ENCODE peak calls at places on chromosome 2, in seven cellular contexts. V is MV-4-11, I is bronchial epithelial cell, O is fibroblast of mammary gland, K is NCI-H1092 treated with DMSO at 0.1 percent for 48 hours, Z is breast epithelium, R is HS-5. X is an unnamed sample.

GRCh38 chr2:158191569-158191968 is 89.9 kb downstream of the UPP2 start:
- DNase-seq in I (no peak), O (no peak), V (no peak), Z (no peak), R (no peak), K (peak), X (no peak)

GRCh38 chr2:173347305-173348168 is 7.1 kb upstream of the CDCA7 start:
- DNase-seq in V (no peak), I (no peak), R (no peak), O (no peak), Z (no peak), K (peak), X (no peak)

GRCh38 chr2:127219716-127220090 is 396 bp downstream of the CYP27C1 start:
- DNase-seq in O (no peak), I (no peak), V (no peak), Z (no peak), R (no peak), K (no peak), X (no peak)

GRCh38 chr2:66507673-66508127 is 72.8 kb downstream of the MEIS1 start:
- DNase-seq in R (no peak), V (no peak), K (no peak), I (no peak), Z (no peak), O (no peak), X (no peak)

GRCh38 chr2:51813245-51813644 is 781.3 kb upstream of the NRXN1 start:
- DNase-seq in K (no peak), R (peak), I (peak), O (peak), Z (no peak), V (no peak), X (no peak)

GRCh38 chr2:11338580-11338979 is 5.9 kb downstream of the ROCK2 start:
- DNase-seq in V (no peak), O (no peak), Z (no peak), K (no peak), R (no peak), I (no peak), X (no peak)

GRCh38 chr2:70328921-70329561 is 27.2 kb upstream of the FAM136A start:
- DNase-seq in O (no peak), I (peak), K (peak), R (no peak), V (no peak), Z (peak), X (no peak)

GRCh38 chr2:15298769-15299168 is 262.4 kb downstream of the NBAS start:
- DNase-seq in I (peak), R (no peak), V (no peak), Z (no peak), K (no peak), O (peak), X (no peak)

GRCh38 chr2:201118957-201119848 is 3.2 kb downstream of the CFLAR start:
- DNase-seq in O (peak), K (no peak), I (no peak), R (no peak), V (peak), Z (no peak), X (no peak)

GRCh38 chr2:167331636-167332232 is 443.5 kb downstream of the XIRP2 start:
- DNase-seq in V (no peak), O (no peak), I (no peak), Z (no peak), R (no peak), K (no peak), X (no peak)

GRCh38 chr2:142974288-142975024 is 97.0 kb downstream of the KYNU start:
- DNase-seq in Z (no peak), O (peak), I (peak), K (no peak), R (no peak), V (no peak), X (no peak)

GRCh38 chr2:237488901-237489860 is 2.1 kb downstream of the MLPH start:
- DNase-seq in O (peak), R (no peak), I (peak), V (no peak), Z (peak), K (no peak), X (no peak)

GRCh38 chr2:223008162-223008561 is 43.8 kb upstream of the KCNE4 start:
- DNase-seq in V (no peak), R (no peak), Z (no peak), K (no peak), O (peak), I (no peak), X (no peak)

GRCh38 chr2:118763797-118764196 is 83.7 kb downstream of the EN1 start:
- DNase-seq in Z (no peak), I (peak), R (no peak), O (peak), V (peak), K (no peak), X (no peak)

GRCh38 chr2:136247204-136247990 is 129.4 kb upstream of the CXCR4 start:
- DNase-seq in O (peak), K (no peak), I (peak), V (peak), Z (no peak), R (no peak), X (no peak)

GRCh38 chr2:80078290-80079036 is 226.1 kb downstream of the LRRTM1 start:
- DNase-seq in Z (no peak), R (no peak), K (no peak), O (no peak), V (no peak), I (no peak), X (no peak)

GRCh38 chr2:172105715-172106124 is 3.0 kb upstream of the DLX2 start:
- DNase-seq in R (no peak), O (no peak), V (no peak), K (no peak), I (no peak), Z (no peak), X (no peak)

GRCh38 chr2:241399941-241400922 is 44.1 kb downstream of the FARP2 start:
- DNase-seq in V (no peak), Z (no peak), R (no peak), K (no peak), O (no peak), I (peak), X (no peak)

GRCh38 chr2:216879727-216880508 is 20.1 kb upstream of the TNP1 start:
- DNase-seq in I (no peak), Z (no peak), O (no peak), K (no peak), V (peak), R (no peak), X (no peak)